ENCODE peak calls at places on chromosomes 5 and 9, in five cellular contexts. W is cardiac muscle cell, H is astrocyte of the spinal cord, I is neural progenitor cell, A is brain microvascular endothelial cell. U is an unnamed sample.

GRCh38 chr5:126446498-126447224 is 23.5 kb downstream of the GRAMD2B start:
- DNase-seq in W (peak), H (peak), I (no peak), A (peak), U (no peak)

GRCh38 chr9:90942555-90942954 is 140.9 kb downstream of the SYK start:
- DNase-seq in W (no peak), H (no peak), I (no peak), A (no peak), U (no peak)

GRCh38 chr9:129840024-129840423 is 4.8 kb downstream of the USP20 start:
- DNase-seq in W (no peak), H (no peak), I (no peak), A (no peak), U (no peak)

GRCh38 chr9:115369322-115369957 is 251.5 kb upstream of the TNC start:
- DNase-seq in W (peak), H (peak), I (no peak), A (peak), U (no peak)

GRCh38 chr9:21958833-21959232 is 35.4 kb downstream of the CDKN2A start:
- DNase-seq in W (no peak), H (no peak), I (no peak), A (no peak), U (no peak)

GRCh38 chr9:34406219-34406618 is 29.5 kb upstream of the MYORG start:
- DNase-seq in W (no peak), H (no peak), I (no peak), A (no peak), U (no peak)

GRCh38 chr5:5316333-5316732 is 106.1 kb upstream of the ICE1 start:
- DNase-seq in W (no peak), H (peak), I (no peak), A (peak), U (no peak)

GRCh38 chr5:180456792-180457191 is 37.4 kb upstream of the CNOT6 start:
- DNase-seq in W (no peak), H (no peak), I (no peak), A (no peak), U (no peak)

GRCh38 chr5:122367445-122367844 is 55.4 kb downstream of the SNCAIP start:
- DNase-seq in W (no peak), H (no peak), I (no peak), A (no peak), U (no peak)

GRCh38 chr5:41587668-41588067 is 77.3 kb upstream of the PLCXD3 start:
- DNase-seq in W (no peak), H (no peak), I (no peak), A (no peak), U (no peak)

GRCh38 chr5:132235340-132235739 is 7.7 kb upstream of the P4HA2 start:
- DNase-seq in W (no peak), H (no peak), I (no peak), A (no peak), U (no peak)

GRCh38 chr9:88988796-88989641 is 2.2 kb upstream of the S1PR3 start:
- DNase-seq in W (peak), H (no peak), I (no peak), A (no peak), U (peak)

GRCh38 chr9:211557-211956 is 3.1 kb upstream of the DOCK8 start:
- DNase-seq in W (peak), H (no peak), I (no peak), A (no peak), U (no peak)

GRCh38 chr5:51380603-51381207 is 2.5 kb upstream of the ISL1 start:
- DNase-seq in W (peak), H (no peak), I (peak), A (peak), U (no peak)

GRCh38 chr5:76601470-76601869 is 21.7 kb downstream of the F2RL2 start:
- DNase-seq in W (peak), H (peak), I (peak), A (peak), U (no peak)

GRCh38 chr5:81855576-81855975 is 104.7 kb upstream of the SSBP2 start:
- DNase-seq in W (no peak), H (no peak), I (no peak), A (no peak), U (no peak)

GRCh38 chr5:33235824-33236223 is 204.9 kb upstream of the TARS1 start:
- DNase-seq in W (no peak), H (no peak), I (no peak), A (no peak), U (no peak)

GRCh38 chr5:178895615-178896571 is at the start of gene ZFP2:
- DNase-seq in W (peak), H (peak), I (peak), A (peak), U (no peak)

GRCh38 chr9:20353529-20353928 is 268.8 kb downstream of the MLLT3 start:
- DNase-seq in W (no peak), H (no peak), I (no peak), A (no peak), U (no peak)

GRCh38 chr9:82438581-82438980 is 450.0 kb downstream of the SPATA31D1 start:
- DNase-seq in W (no peak), H (no peak), I (no peak), A (no peak), U (no peak)

GRCh38 chr9:137984005-137984404 is 106.4 kb downstream of the CACNA1B start:
- DNase-seq in W (no peak), H (no peak), I (no peak), A (no peak), U (no peak)

GRCh38 chr5:107668933-107669542 is 1.7 kb downstream of the EFNA5 start:
- DNase-seq in W (peak), H (peak), I (peak), A (peak), U (no peak)

GRCh38 chr9:110599468-110599867 is 19.9 kb upstream of the SVEP1 start:
- DNase-seq in W (peak), H (no peak), I (no peak), A (no peak), U (no peak)

GRCh38 chr9:132242621-132243155 is 80.8 kb downstream of the NTNG2 start:
- DNase-seq in W (no peak), H (no peak), I (peak), A (no peak), U (no peak)
- H3K4me3 ChIP-seq in W (peak), H (peak), I (peak), A (peak), U (peak)

GRCh38 chr9:18824095-18824666 is 208.8 kb downstream of the SAXO1 start:
- DNase-seq in W (peak), H (no peak), I (no peak), A (no peak), U (peak)
- TF ChIP-seq CTCF in W (peak), H (peak), I (peak), A (peak), U (peak)

GRCh38 chr5:142295084-142295758 is 29.6 kb downstream of the SPRY4 start:
- DNase-seq in W (peak), H (peak), I (no peak), A (peak), U (no peak)
- H3K4me3 ChIP-seq in W (no peak), H (no peak), I (no peak), A (no peak), U (no peak)

GRCh38 chr5:176542596-176543427 is 5.6 kb upstream of the RNF44 start:
- DNase-seq in W (peak), H (no peak), I (peak), A (no peak), U (no peak)
- TF ChIP-seq CTCF in W (no peak), H (no peak), I (peak), A (no peak), U (no peak)

GRCh38 chr9:93949073-93949693 is 6.0 kb downstream of the BARX1 start:
- DNase-seq in W (no peak), H (no peak), I (peak), A (no peak), U (no peak)

GRCh38 chr9:93952119-93952783 is 2.9 kb downstream of the BARX1 start:
- DNase-seq in W (no peak), H (no peak), I (peak), A (no peak), U (no peak)

GRCh38 chr9:93951655-93952118 is 3.5 kb downstream of the BARX1 start:
- DNase-seq in W (no peak), H (no peak), I (peak), A (no peak), U (no peak)

GRCh38 chr9:93949694-93950449 is 5.3 kb downstream of the BARX1 start:
- DNase-seq in W (no peak), H (no peak), I (peak), A (no peak), U (no peak)

GRCh38 chr9:93950619-93951601 is 4.2 kb downstream of the BARX1 start:
- DNase-seq in W (no peak), H (no peak), I (peak), A (no peak), U (no peak)
- H3K4me3 ChIP-seq in W (no peak), H (peak), I (peak), A (peak), U (peak)

GRCh38 chr5:174550026-174550425 is 174.4 kb upstream of the MSX2 start:
- DNase-seq in W (no peak), H (no peak), I (no peak), A (no peak), U (no peak)

GRCh38 chr5:174555726-174556125 is 168.7 kb upstream of the MSX2 start:
- DNase-seq in W (no peak), H (no peak), I (no peak), A (no peak), U (no peak)

GRCh38 chr5:174553556-174553955 is 170.8 kb upstream of the MSX2 start:
- DNase-seq in W (no peak), H (peak), I (no peak), A (no peak), U (no peak)

GRCh38 chr5:174549254-174549653 is 175.1 kb upstream of the MSX2 start:
- DNase-seq in W (peak), H (peak), I (no peak), A (no peak), U (no peak)

GRCh38 chr5:174552428-174552827 is 172.0 kb upstream of the MSX2 start:
- DNase-seq in W (no peak), H (no peak), I (no peak), A (no peak), U (no peak)
- TF ChIP-seq CTCF in W (no peak), H (no peak), I (no peak), A (no peak), U (no peak)

GRCh38 chr5:172799416-172799815 is 28.4 kb upstream of the DUSP1 start:
- DNase-seq in W (no peak), H (no peak), I (no peak), A (no peak), U (no peak)

GRCh38 chr5:172800088-172800551 is 29.1 kb upstream of the DUSP1 start:
- DNase-seq in W (peak), H (peak), I (no peak), A (peak), U (peak)

GRCh38 chr5:172797800-172798199 is 26.8 kb upstream of the DUSP1 start:
- DNase-seq in W (no peak), H (no peak), I (no peak), A (no peak), U (no peak)

GRCh38 chr5:172796306-172796705 is 25.3 kb upstream of the DUSP1 start:
- DNase-seq in W (no peak), H (no peak), I (no peak), A (no peak), U (no peak)

DNA sequence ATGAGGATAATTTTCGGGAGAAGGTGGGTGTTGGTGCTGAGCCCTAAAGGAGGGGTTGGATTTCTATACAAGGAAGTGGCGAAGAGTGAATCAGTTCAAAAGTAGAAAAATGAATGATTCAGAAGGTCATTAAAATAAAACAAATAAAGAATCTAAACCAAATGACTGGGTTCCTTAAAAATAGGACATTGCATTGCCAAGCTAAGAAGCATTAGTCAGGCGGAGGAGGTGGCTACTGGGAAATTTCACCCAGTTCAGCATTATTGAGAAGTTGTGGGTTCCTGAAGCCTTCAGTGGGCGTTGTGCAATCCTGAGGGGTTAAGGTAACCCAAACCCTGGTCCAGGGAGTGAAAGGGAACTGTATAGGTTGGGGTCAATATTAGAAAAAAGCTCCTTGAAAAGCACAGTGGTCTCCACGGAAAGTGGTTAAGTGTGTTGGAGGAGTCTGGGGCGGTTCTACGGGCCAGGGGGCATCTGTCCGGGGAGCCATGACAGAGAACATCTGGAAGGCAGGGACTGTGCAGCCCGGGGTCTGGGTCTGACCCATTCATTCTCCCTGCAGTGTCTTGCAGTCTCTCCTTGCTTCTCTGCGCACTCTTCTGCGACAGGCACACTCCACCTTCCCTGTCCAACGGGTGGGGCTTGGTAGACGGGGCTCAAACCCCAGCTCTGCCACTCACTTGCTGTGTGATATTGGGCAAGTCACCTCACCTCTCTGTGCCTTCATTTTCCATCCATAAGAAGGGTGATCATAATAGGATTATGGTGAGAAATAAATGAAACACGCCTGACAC is 27.6 kb upstream of the DUSP1 start:
- DNase-seq in W (peak), H (peak), I (no peak), A (peak), U (no peak)
- H3K4me3 ChIP-seq in W (no peak), H (no peak), I (no peak), A (no peak), U (no peak)

DNA sequence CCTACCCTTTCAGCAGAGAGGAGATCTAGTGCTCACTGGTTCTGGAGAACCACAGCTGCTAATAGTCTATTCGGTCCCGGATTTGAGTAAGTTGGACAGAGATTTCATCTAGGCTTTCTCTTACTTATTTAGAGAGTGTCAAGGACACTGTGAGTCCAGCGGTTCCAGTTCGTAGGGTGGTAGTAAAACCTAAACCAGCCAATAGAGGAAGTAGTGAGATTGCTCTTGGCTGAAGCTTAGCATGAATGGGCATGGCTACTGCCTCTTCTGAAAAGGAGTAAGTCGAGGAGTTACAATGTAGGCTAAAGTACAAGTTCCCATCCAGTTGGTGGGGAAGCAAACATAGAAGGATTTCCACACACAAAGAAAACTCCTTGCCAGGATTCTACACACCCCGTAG is 109.6 kb upstream of the MOCS2 start:
- DNase-seq in W (no peak), H (no peak), I (no peak), A (no peak), U (no peak)
- TF ChIP-seq CTCF in W (no peak), H (no peak), I (no peak), A (no peak), U (no peak)

GRCh38 chr9:131734165-131734610 is 5.7 kb downstream of the RAPGEF1 start:
- DNase-seq in W (peak), H (peak), I (no peak), A (no peak), U (no peak)
- H3K4me3 ChIP-seq in W (no peak), H (no peak), I (no peak), A (no peak), U (no peak)

GRCh38 chr5:111792659-111793058 is 35.7 kb upstream of the NREP start:
- DNase-seq in W (no peak), H (peak), I (no peak), A (no peak), U (no peak)
- TF ChIP-seq CTCF in W (no peak), H (no peak), I (no peak), A (no peak), U (no peak)

U was measured in epithelial cell of proximal tubule.